ENCODE peak calls at places on chromosomes 7 and 10, in nine cellular contexts. One of them, this sample, is unnamed.

GRCh38 chr7:25308246-25308645 is 80.0 kb upstream of the NPVF start:
- DNase-seq in OCI-LY7: no peak
- DNase-seq in hepatocyte: no peak
- DNase-seq in GM23338: no peak
- DNase-seq in PC-3: no peak
- DNase-seq in HCT116: no peak
- DNase-seq in GM23248: no peak
- DNase-seq in SK-N-SH: no peak
- DNase-seq in neural progenitor cell: no peak
- DNase-seq in this sample: no peak

GRCh38 chr7:121960678-121961461 is 87.9 kb downstream of the PTPRZ1 start:
- DNase-seq in hepatocyte: peak; percentile 11
- DNase-seq in OCI-LY7: no peak
- DNase-seq in SK-N-SH: no peak
- DNase-seq in HCT116: peak; percentile 57
- DNase-seq in GM23338: no peak
- DNase-seq in GM23248: peak; percentile 95
- DNase-seq in neural progenitor cell: peak; percentile 50
- DNase-seq in PC-3: peak; percentile 51
- DNase-seq in this sample: no peak

GRCh38 chr7:102063736-102064135 is 222.9 kb upstream of the SH2B2 start:
- DNase-seq in GM23338: peak; percentile 82
- DNase-seq in neural progenitor cell: peak; percentile 59
- DNase-seq in HCT116: peak; percentile 80
- DNase-seq in PC-3: peak; percentile 86
- DNase-seq in hepatocyte: peak; percentile 83
- DNase-seq in SK-N-SH: peak; percentile 63
- DNase-seq in OCI-LY7: no peak
- DNase-seq in GM23248: peak; percentile 55
- DNase-seq in this sample: no peak

GRCh38 chr10:99685232-99686041 is 26.1 kb downstream of the ENTPD7 start:
- DNase-seq in PC-3: no peak
- DNase-seq in hepatocyte: no peak
- DNase-seq in GM23248: peak; percentile 61
- DNase-seq in GM23338: no peak
- DNase-seq in HCT116: no peak
- DNase-seq in neural progenitor cell: no peak
- DNase-seq in OCI-LY7: peak; percentile 54
- DNase-seq in SK-N-SH: no peak
- DNase-seq in this sample: no peak

GRCh38 chr7:24466109-24466768 is 107.0 kb upstream of the PALS2 start:
- DNase-seq in HCT116: no peak
- DNase-seq in SK-N-SH: no peak
- DNase-seq in neural progenitor cell: no peak
- DNase-seq in OCI-LY7: no peak
- DNase-seq in hepatocyte: peak; percentile 26
- DNase-seq in GM23338: no peak
- DNase-seq in PC-3: no peak
- DNase-seq in GM23248: no peak
- DNase-seq in this sample: no peak

GRCh38 chr7:72430531-72430930 is 18.4 kb upstream of the CALN1 start:
- DNase-seq in neural progenitor cell: no peak
- DNase-seq in GM23248: no peak
- DNase-seq in SK-N-SH: no peak
- DNase-seq in PC-3: no peak
- DNase-seq in GM23338: peak; percentile 78
- DNase-seq in HCT116: no peak
- DNase-seq in OCI-LY7: no peak
- DNase-seq in hepatocyte: no peak
- DNase-seq in this sample: no peak

GRCh38 chr10:119316729-119317097 is 109.3 kb downstream of the GRK5 start:
- DNase-seq in GM23338: no peak
- DNase-seq in HCT116: peak; percentile 89
- DNase-seq in PC-3: peak; percentile 73
- DNase-seq in OCI-LY7: no peak
- DNase-seq in hepatocyte: peak; percentile 86
- DNase-seq in SK-N-SH: no peak
- DNase-seq in neural progenitor cell: no peak
- DNase-seq in GM23248: peak; percentile 89
- DNase-seq in this sample: no peak

GRCh38 chr10:22648547-22648961 is 65.8 kb downstream of the PIP4K2A start:
- DNase-seq in PC-3: no peak
- DNase-seq in GM23338: no peak
- DNase-seq in hepatocyte: no peak
- DNase-seq in neural progenitor cell: no peak
- DNase-seq in GM23248: peak; percentile 71
- DNase-seq in SK-N-SH: no peak
- DNase-seq in HCT116: no peak
- DNase-seq in OCI-LY7: no peak
- DNase-seq in this sample: no peak

GRCh38 chr10:797179-797578 is 107.7 kb upstream of the DIP2C start:
- DNase-seq in GM23248: no peak
- DNase-seq in PC-3: no peak
- DNase-seq in neural progenitor cell: no peak
- DNase-seq in OCI-LY7: no peak
- DNase-seq in SK-N-SH: no peak
- DNase-seq in hepatocyte: no peak
- DNase-seq in GM23338: no peak
- DNase-seq in HCT116: no peak
- DNase-seq in this sample: no peak

GRCh38 chr7:85719981-85720963 is 533.4 kb upstream of the SEMA3D start:
- DNase-seq in OCI-LY7: no peak
- DNase-seq in hepatocyte: peak; percentile 12
- DNase-seq in GM23248: peak; percentile 89
- DNase-seq in SK-N-SH: no peak
- DNase-seq in HCT116: no peak
- DNase-seq in PC-3: peak; percentile 80
- DNase-seq in GM23338: peak; percentile 16
- DNase-seq in neural progenitor cell: no peak
- DNase-seq in this sample: no peak

GRCh38 chr7:141221007-141221612 is 147.2 kb downstream of the TMEM178B start:
- DNase-seq in PC-3: peak; percentile 22
- DNase-seq in SK-N-SH: no peak
- DNase-seq in neural progenitor cell: peak; percentile 66
- DNase-seq in GM23338: peak; percentile 71
- DNase-seq in OCI-LY7: no peak
- DNase-seq in hepatocyte: peak; percentile 37
- DNase-seq in GM23248: no peak
- DNase-seq in HCT116: no peak
- DNase-seq in this sample: peak; percentile 70

DNA sequence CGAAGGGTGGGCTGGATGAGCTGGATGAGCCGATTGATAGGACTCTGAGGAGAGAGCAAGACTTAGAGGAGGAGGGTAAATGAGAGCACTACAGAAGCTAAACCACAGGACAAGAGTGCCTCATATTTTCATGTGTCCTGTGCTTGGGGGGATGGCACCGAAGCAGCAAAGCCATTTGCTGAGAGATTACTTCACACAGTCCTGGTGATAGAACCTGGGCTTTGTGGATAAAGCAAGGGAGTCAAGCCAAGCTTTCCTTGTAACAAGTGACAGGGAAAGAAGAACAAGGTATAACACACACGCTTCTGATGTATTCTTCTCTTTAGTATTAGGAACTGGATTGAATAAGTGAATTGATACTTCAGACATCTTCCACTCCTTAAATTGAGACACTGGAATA is 253.7 kb downstream of the ANKRD7 start:
- DNase-seq in hepatocyte: no peak
- DNase-seq in HCT116: no peak
- DNase-seq in GM23338: no peak
- DNase-seq in neural progenitor cell: no peak
- DNase-seq in SK-N-SH: no peak
- DNase-seq in OCI-LY7: no peak
- DNase-seq in GM23248: no peak
- DNase-seq in PC-3: no peak
- DNase-seq in this sample: no peak
- TF ChIP-seq EZH2phosphoT487 in hepatocyte: no peak
- TF ChIP-seq EZH2phosphoT487 in HCT116: no peak
- TF ChIP-seq EZH2phosphoT487 in GM23338: no peak
- TF ChIP-seq EZH2phosphoT487 in neural progenitor cell: no peak
- TF ChIP-seq EZH2phosphoT487 in SK-N-SH: no peak
- TF ChIP-seq EZH2phosphoT487 in OCI-LY7: no peak
- TF ChIP-seq EZH2phosphoT487 in GM23248: no peak
- TF ChIP-seq EZH2phosphoT487 in PC-3: no peak
- TF ChIP-seq EZH2phosphoT487 in this sample: no peak

DNA sequence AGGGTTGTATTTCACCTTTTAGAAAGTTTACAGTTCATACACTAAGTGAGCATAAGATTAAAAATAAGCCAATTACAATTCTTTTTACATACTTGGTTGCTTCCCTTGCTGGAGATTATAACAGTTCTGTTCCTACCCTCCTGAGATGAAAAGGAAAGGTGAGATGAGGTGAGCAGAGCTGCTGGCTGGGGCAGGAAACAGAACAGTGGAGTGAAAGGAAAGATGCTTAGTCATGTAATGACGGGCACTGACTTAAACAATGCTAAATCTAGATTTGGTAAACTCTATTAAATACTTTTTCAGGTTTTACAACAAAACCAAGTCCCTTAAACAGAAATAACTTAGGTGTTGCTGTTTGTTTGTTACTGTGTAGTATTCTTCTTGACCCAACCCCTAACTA is 19.9 kb upstream of the ZEB1 start:
- DNase-seq in GM23248: no peak
- DNase-seq in HCT116: no peak
- DNase-seq in PC-3: peak; percentile 15
- DNase-seq in SK-N-SH: no peak
- DNase-seq in OCI-LY7: no peak
- DNase-seq in hepatocyte: no peak
- DNase-seq in neural progenitor cell: no peak
- DNase-seq in GM23338: no peak
- DNase-seq in this sample: peak; percentile 56
- TF ChIP-seq EZH2phosphoT487 in GM23248: no peak
- TF ChIP-seq EZH2phosphoT487 in HCT116: no peak
- TF ChIP-seq EZH2phosphoT487 in PC-3: no peak
- TF ChIP-seq EZH2phosphoT487 in SK-N-SH: no peak
- TF ChIP-seq EZH2phosphoT487 in OCI-LY7: no peak
- TF ChIP-seq EZH2phosphoT487 in hepatocyte: no peak
- TF ChIP-seq EZH2phosphoT487 in neural progenitor cell: no peak
- TF ChIP-seq EZH2phosphoT487 in GM23338: no peak
- TF ChIP-seq EZH2phosphoT487 in this sample: no peak

DNA sequence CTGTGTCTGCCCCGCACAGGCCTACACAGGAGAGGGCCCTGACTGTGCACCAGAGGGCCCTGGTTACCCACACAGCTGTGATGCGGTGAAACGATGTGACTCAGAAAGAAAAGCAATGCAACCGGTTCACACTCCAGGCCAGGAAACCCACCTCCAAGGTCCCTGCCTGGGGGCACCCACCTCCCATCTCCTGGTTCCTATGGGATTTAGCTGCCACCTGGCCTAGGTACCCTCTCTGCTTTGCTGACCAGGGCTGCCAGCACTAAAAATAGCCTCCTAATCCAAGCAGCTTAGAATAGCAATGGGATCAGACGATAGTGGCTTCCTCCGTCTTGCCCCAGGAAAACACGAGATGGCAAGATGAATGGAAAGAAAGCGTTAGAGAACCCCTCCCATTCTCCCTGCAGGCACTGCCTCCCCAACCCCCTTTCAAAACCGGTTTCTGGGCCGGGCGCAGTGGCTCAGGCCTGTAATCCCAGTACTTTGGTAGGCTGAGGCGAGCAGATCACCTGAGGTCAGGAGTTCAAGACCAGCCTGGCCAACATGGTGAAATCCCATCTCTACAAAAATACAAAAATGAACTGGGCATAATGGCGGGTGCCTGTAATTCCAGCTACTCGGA is 12.4 kb downstream of the RBP3 start:
- DNase-seq in OCI-LY7: no peak
- DNase-seq in hepatocyte: no peak
- DNase-seq in SK-N-SH: no peak
- DNase-seq in PC-3: no peak
- DNase-seq in GM23338: no peak
- DNase-seq in HCT116: no peak
- DNase-seq in neural progenitor cell: no peak
- DNase-seq in GM23248: no peak
- DNase-seq in this sample: no peak
- TF ChIP-seq EZH2phosphoT487 in OCI-LY7: no peak
- TF ChIP-seq EZH2phosphoT487 in hepatocyte: no peak
- TF ChIP-seq EZH2phosphoT487 in SK-N-SH: no peak
- TF ChIP-seq EZH2phosphoT487 in PC-3: no peak
- TF ChIP-seq EZH2phosphoT487 in GM23338: no peak
- TF ChIP-seq EZH2phosphoT487 in HCT116: no peak
- TF ChIP-seq EZH2phosphoT487 in neural progenitor cell: no peak
- TF ChIP-seq EZH2phosphoT487 in GM23248: no peak
- TF ChIP-seq EZH2phosphoT487 in this sample: no peak

GRCh38 chr10:125060038-125060437 is 100.3 kb downstream of the CTBP2 start:
- DNase-seq in SK-N-SH: no peak
- DNase-seq in PC-3: no peak
- DNase-seq in OCI-LY7: no peak
- DNase-seq in GM23248: peak; percentile 54
- DNase-seq in GM23338: no peak
- DNase-seq in hepatocyte: no peak
- DNase-seq in HCT116: no peak
- DNase-seq in neural progenitor cell: no peak
- DNase-seq in this sample: no peak

GRCh38 chr10:125062244-125063208 is 97.8 kb downstream of the CTBP2 start:
- DNase-seq in PC-3: no peak
- DNase-seq in GM23248: no peak
- DNase-seq in hepatocyte: no peak
- DNase-seq in neural progenitor cell: no peak
- DNase-seq in HCT116: no peak
- DNase-seq in GM23338: no peak
- DNase-seq in OCI-LY7: no peak
- DNase-seq in SK-N-SH: no peak
- DNase-seq in this sample: no peak

GRCh38 chr10:125061557-125062243 is 98.7 kb downstream of the CTBP2 start:
- DNase-seq in PC-3: no peak
- DNase-seq in GM23338: no peak
- DNase-seq in hepatocyte: no peak
- DNase-seq in OCI-LY7: peak; percentile 64
- DNase-seq in HCT116: no peak
- DNase-seq in neural progenitor cell: no peak
- DNase-seq in SK-N-SH: no peak
- DNase-seq in GM23248: no peak
- DNase-seq in this sample: no peak

GRCh38 chr10:125060486-125060850 is 99.9 kb downstream of the CTBP2 start:
- DNase-seq in neural progenitor cell: peak; percentile 55
- DNase-seq in SK-N-SH: no peak
- DNase-seq in hepatocyte: no peak
- DNase-seq in HCT116: no peak
- DNase-seq in PC-3: no peak
- DNase-seq in OCI-LY7: no peak
- DNase-seq in GM23248: peak; percentile 88
- DNase-seq in GM23338: no peak
- DNase-seq in this sample: no peak

DNA sequence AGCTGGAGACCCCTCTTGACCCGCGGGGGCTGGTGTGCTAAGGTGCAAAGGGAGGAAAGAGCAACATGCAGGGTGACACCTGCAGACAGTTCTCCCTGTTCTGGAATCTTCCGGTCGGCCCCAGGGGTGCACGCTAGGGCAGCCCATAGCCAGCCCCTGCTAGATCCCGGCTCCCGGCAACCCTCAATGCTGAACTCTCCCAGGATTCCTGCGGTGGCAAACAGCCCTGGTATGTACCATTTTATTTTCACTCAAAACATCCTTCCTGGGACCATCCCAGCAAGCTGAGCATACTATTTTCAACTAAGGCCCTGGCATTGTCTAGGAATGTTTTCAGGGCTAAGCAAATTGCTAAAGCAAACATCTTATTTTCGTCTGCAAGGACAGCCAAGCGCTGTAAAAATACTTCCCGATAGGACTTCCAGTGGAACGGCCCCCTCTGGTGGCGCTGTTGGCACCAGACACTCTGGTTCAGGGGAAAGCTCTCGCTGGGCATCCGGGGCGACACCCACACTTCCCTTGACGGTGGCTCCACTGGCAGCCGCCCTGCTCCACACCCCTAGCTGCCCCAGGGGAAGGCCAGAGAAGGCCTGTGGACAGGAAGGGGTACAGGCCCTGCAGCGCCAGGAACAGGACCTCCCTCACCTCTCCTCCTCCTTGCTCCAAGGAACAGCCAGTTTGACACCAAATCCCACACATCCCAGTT is 99.4 kb downstream of the CTBP2 start:
- DNase-seq in OCI-LY7: peak; percentile 73
- DNase-seq in hepatocyte: peak; percentile 88
- DNase-seq in SK-N-SH: peak; percentile 86
- DNase-seq in PC-3: peak; percentile 74
- DNase-seq in GM23248: peak; percentile 92
- DNase-seq in neural progenitor cell: peak; percentile 84
- DNase-seq in GM23338: peak; percentile 87
- DNase-seq in HCT116: peak; percentile 40
- DNase-seq in this sample: no peak
- TF ChIP-seq EZH2phosphoT487 in OCI-LY7: no peak
- TF ChIP-seq EZH2phosphoT487 in hepatocyte: no peak
- TF ChIP-seq EZH2phosphoT487 in SK-N-SH: no peak
- TF ChIP-seq EZH2phosphoT487 in PC-3: no peak
- TF ChIP-seq EZH2phosphoT487 in GM23248: no peak
- TF ChIP-seq EZH2phosphoT487 in neural progenitor cell: no peak
- TF ChIP-seq EZH2phosphoT487 in GM23338: no peak
- TF ChIP-seq EZH2phosphoT487 in HCT116: no peak
- TF ChIP-seq EZH2phosphoT487 in this sample: no peak

This sample was measured in MM.1S.